ENCODE peak calls at places on chromosome 19, in four cellular contexts. G is NB4, V is RPMI7951, L is endothelial cell of umbilical vein. K is an unnamed sample.

GRCh38 chr19:33304760-33305647 is 2.7 kb upstream of the CEBPA start:
- DNase-seq in G (peak; percentile 45), V (no peak), L (no peak), K (peak; percentile 46)

GRCh38 chr19:48745208-48745995 is 1.3 kb downstream of the IZUMO1 start:
- DNase-seq in G (peak; percentile 89), V (peak; percentile 60), L (peak; percentile 56), K (peak; percentile 75)

GRCh38 chr19:33434886-33435705 is 61.6 kb downstream of the CEBPG start:
- DNase-seq in G (peak; percentile 37), V (peak; percentile 29), L (no peak), K (peak; percentile 64)

GRCh38 chr19:18645035-18645511 is 8.2 kb downstream of the KLHL26 start:
- DNase-seq in G (peak; percentile 81), V (no peak), L (no peak), K (no peak)

GRCh38 chr19:46745521-46746280 is at the start of gene FKRP:
- DNase-seq in G (peak; percentile 68), V (peak; percentile 26), L (no peak), K (no peak)

GRCh38 chr19:14703833-14704232 is 14.0 kb downstream of the ZNF333 start:
- DNase-seq in G (no peak), V (no peak), L (no peak), K (no peak)

GRCh38 chr19:5073153-5073844 is 104.4 kb downstream of the KDM4B start:
- DNase-seq in G (no peak), V (no peak), L (no peak), K (no peak)

GRCh38 chr19:32041681-32042292 is 303.6 kb upstream of the ZNF507 start:
- DNase-seq in G (peak; percentile 40), V (peak; percentile 12), L (no peak), K (no peak)

GRCh38 chr19:34645551-34645950 is 31.4 kb downstream of the SCGB2B2 start:
- DNase-seq in G (no peak), V (no peak), L (no peak), K (no peak)

GRCh38 chr19:3107658-3108057 is 13.5 kb downstream of the GNA11 start:
- DNase-seq in G (no peak), V (no peak), L (no peak), K (no peak)

GRCh38 chr19:11387154-11388034 is 3.3 kb upstream of the EPOR start:
- DNase-seq in G (peak; percentile 56), V (no peak), L (no peak), K (no peak)